ENCODE peak calls at places on chromosomes 11 and 22, in ten cellular contexts. L is psoas muscle; M is HS-5; U is NCI-H82; J is T follicular helper cell; V is activated naive CD4-positive, alpha-beta T cell treated with anti-CD3 and anti-CD28 coated beads, Interleukin-2, amount 50 U/mL, for 72 hours; F is right atrium auricular region; K is H54; G is stimulated activated CD8-positive, alpha-beta memory T cell treated with anti-CD3 and anti-CD28 coated beads, Interleukin-4, amount 100 ng/mL, for 4 hours; C is neural progenitor cell. S is an unnamed sample.

GRCh38 chr11:20731676-20732075 is 62.3 kb downstream of the NELL1 start:
- DNase-seq in V (no peak), J (no peak), C (no peak), M (no peak), K (no peak), U (peak), G (no peak), L (no peak), F (no peak), S (no peak)

GRCh38 chr11:124277207-124277606 is 21.0 kb downstream of the OR8G5 start:
- DNase-seq in F (no peak), J (no peak), C (no peak), L (no peak), U (no peak), M (no peak), G (no peak), V (no peak), K (no peak), S (no peak)

GRCh38 chr11:127965947-127966668 is 621.2 kb downstream of the ETS1 start:
- DNase-seq in M (no peak), G (no peak), K (no peak), J (no peak), V (no peak), L (no peak), U (peak), F (no peak), C (peak), S (no peak)

GRCh38 chr11:6505577-6506240 is 8.6 kb downstream of the DNHD1 start:
- DNase-seq in V (no peak), U (peak), L (no peak), K (no peak), M (peak), G (no peak), F (no peak), C (peak), J (no peak), S (no peak)

GRCh38 chr11:78030429-78031325 is 7.6 kb upstream of the KCTD14 start:
- DNase-seq in L (no peak), M (no peak), K (no peak), G (no peak), V (no peak), C (peak), U (peak), J (no peak), F (no peak), S (no peak)

GRCh38 chr11:79762271-79762935 is 321.6 kb upstream of the TENM4 start:
- DNase-seq in J (no peak), L (no peak), C (peak), G (no peak), M (no peak), V (no peak), U (no peak), K (no peak), F (no peak), S (no peak)

GRCh38 chr11:73870261-73870660 is 6.4 kb downstream of the COA4 start:
- DNase-seq in V (no peak), G (no peak), M (no peak), U (no peak), J (no peak), C (no peak), K (no peak), L (no peak), F (no peak), S (no peak)

GRCh38 chr11:122398167-122398566 is 257.4 kb upstream of the UBASH3B start:
- DNase-seq in U (no peak), F (no peak), V (no peak), C (no peak), L (no peak), J (no peak), K (no peak), G (no peak), M (no peak), S (no peak)

GRCh38 chr11:134464196-134464595 is 52.2 kb upstream of the B3GAT1 start:
- DNase-seq in C (peak), K (no peak), M (no peak), U (no peak), F (no peak), G (no peak), J (no peak), V (no peak), L (no peak), S (no peak)

GRCh38 chr11:63560506-63561179 is 2.5 kb downstream of the PLAAT2 start:
- DNase-seq in G (no peak), F (peak), M (no peak), L (no peak), K (peak), J (no peak), U (no peak), C (no peak), V (no peak), S (no peak)

GRCh38 chr22:32920032-32920628 is 118.6 kb downstream of the TIMP3 start:
- DNase-seq in C (no peak), U (no peak), F (peak), L (peak), V (no peak), J (no peak), K (no peak), M (no peak), G (no peak), S (no peak)

GRCh38 chr11:91366816-91367215 is 857.8 kb upstream of the FAT3 start:
- DNase-seq in M (no peak), C (no peak), F (no peak), J (no peak), U (no peak), L (no peak), G (no peak), V (no peak), K (no peak), S (no peak)

GRCh38 chr22:22009661-22010060 is 27.1 kb upstream of the TOP3B start:
- DNase-seq in K (no peak), J (no peak), F (no peak), V (no peak), M (no peak), G (no peak), C (no peak), U (no peak), L (no peak), S (no peak)

GRCh38 chr22:29717789-29718188 is 2.0 kb upstream of the CABP7 start:
- DNase-seq in M (no peak), U (no peak), K (no peak), C (no peak), V (no peak), F (no peak), J (no peak), G (no peak), L (no peak), S (no peak)

GRCh38 chr22:41772645-41773044 is 27.8 kb upstream of the CCDC134 start:
- DNase-seq in K (peak), U (no peak), M (no peak), F (no peak), J (no peak), V (no peak), C (no peak), L (no peak), G (no peak), S (no peak)